ENCODE peak calls at places on chromosomes 12 and 14, in four cellular contexts. T is naive thymus-derived CD8-positive, alpha-beta T cell; X is mesendoderm; N is NCI-H2081 treated with DMSO at 0.1 percent for 48 hours. M is an unnamed sample.
A peak's percentile ranks its signal among the peaks of the same experiment; 100 is the strongest.

GRCh38 chr12:97984951-97985350 is 522.3 kb downstream of the RMST start:
- DNase-seq in N (peak; percentile 18), X (no peak), T (no peak), M (no peak)

GRCh38 chr14:101499513-101499912 is 61.8 kb upstream of the DIO3 start:
- DNase-seq in N (no peak), X (no peak), T (no peak), M (peak; percentile 23)

GRCh38 chr12:71626098-71626497 is 37.5 kb downstream of the ZFC3H1 start:
- DNase-seq in T (no peak), X (no peak), N (no peak), M (no peak)

GRCh38 chr12:30908389-30909087 is 18.0 kb upstream of the TSPAN11 start:
- DNase-seq in X (no peak), N (no peak), T (no peak), M (no peak)

GRCh38 chr14:72545411-72546311 is 348.2 kb downstream of the DPF3 start:
- DNase-seq in T (no peak), N (no peak), X (no peak), M (no peak)

GRCh38 chr14:75070383-75070782 is 942 bp downstream of the ZC2HC1C start:
- DNase-seq in T (no peak), X (no peak), N (no peak), M (no peak)

GRCh38 chr12:119902084-119902509 is 25.0 kb upstream of the CIT start:
- DNase-seq in X (peak; percentile 94), N (peak; percentile 73), T (peak; percentile 38), M (peak; percentile 67)

GRCh38 chr12:8077207-8077606 is 4.9 kb upstream of the NECAP1 start:
- DNase-seq in T (no peak), X (peak; percentile 56), N (no peak), M (no peak)

GRCh38 chr12:75585309-75585708 is 73.9 kb upstream of the KRR1 start:
- DNase-seq in T (no peak), N (no peak), X (no peak), M (no peak)

GRCh38 chr12:79690156-79690605 is 583 bp downstream of the PAWR start:
- DNase-seq in N (no peak), X (no peak), T (no peak), M (no peak)

GRCh38 chr12:56723889-56724659 is 1.0 kb downstream of the NACA start:
- DNase-seq in X (peak; percentile 49), T (no peak), N (no peak), M (peak; percentile 25)

GRCh38 chr14:36514278-36515104 is 5.5 kb downstream of the NKX2-1 start:
- DNase-seq in X (peak; percentile 70), N (no peak), T (no peak), M (peak; percentile 70)

GRCh38 chr12:64756371-64756770 is 2.8 kb downstream of the GNS start:
- DNase-seq in T (no peak), N (no peak), X (no peak), M (no peak)

GRCh38 chr14:53411110-53411509 is 258.0 kb upstream of the DDHD1 start:
- DNase-seq in N (no peak), T (no peak), X (no peak), M (no peak)

GRCh38 chr12:2170376-2170775 is 117.6 kb downstream of the CACNA1C start:
- DNase-seq in N (no peak), X (no peak), T (no peak), M (no peak)

M was measured in H7.